ENCODE peak calls at places on chromosomes 13 and 19, in seven cellular contexts. W, J, U, Q, S, Z and N are unnamed samples.

GRCh38 chr13:48626077-48626449 is 27.7 kb upstream of the CYSLTR2 start:
- DNase-seq in J (no peak), Q (peak; percentile 80), Z (no peak), W (no peak), S (peak; percentile 62), U (no peak), N (peak; percentile 62)

GRCh38 chr19:40799558-40800338 is 757 bp downstream of the EGLN2 start:
- DNase-seq in Q (no peak), W (peak; percentile 73), U (peak; percentile 60), Z (no peak), J (peak; percentile 90), S (no peak), N (no peak)

GRCh38 chr13:73767191-73767741 is 366.9 kb downstream of the KLF12 start:
- DNase-seq in J (no peak), Q (peak; percentile 27), Z (no peak), S (peak; percentile 74), U (no peak), W (no peak), N (no peak)

GRCh38 chr19:45352914-45353796 is 12.6 kb downstream of the KLC3 start:
- DNase-seq in W (no peak), U (no peak), S (no peak), Z (no peak), Q (no peak), J (no peak), N (no peak)

GRCh38 chr13:110872034-110872767 is 42.7 kb downstream of the ANKRD10 start:
- DNase-seq in J (no peak), Z (no peak), U (no peak), W (no peak), Q (no peak), S (no peak), N (no peak)

GRCh38 chr13:20525144-20525600 is 485 bp downstream of the CRYL1 start:
- DNase-seq in Z (peak; percentile 39), Q (no peak), W (peak; percentile 71), J (peak; percentile 88), S (peak; percentile 15), U (peak; percentile 34), N (peak; percentile 52)

GRCh38 chr13:91889641-91890040 is 491.2 kb downstream of the GPC5 start:
- DNase-seq in J (no peak), Z (no peak), W (no peak), Q (no peak), U (no peak), S (no peak), N (no peak)

GRCh38 chr13:40206241-40207109 is 460.0 kb downstream of the FOXO1 start:
- DNase-seq in W (no peak), S (peak; percentile 47), Z (no peak), U (no peak), Q (peak; percentile 80), J (no peak), N (no peak)

GRCh38 chr19:49057636-49058234 is at the start of gene CGB7:
- DNase-seq in U (peak; percentile 76), Q (peak; percentile 35), W (peak; percentile 85), J (peak; percentile 89), S (peak; percentile 33), Z (no peak), N (peak; percentile 62)

GRCh38 chr13:45482571-45483173 is 17.9 kb downstream of the COG3 start:
- DNase-seq in J (no peak), U (no peak), Z (no peak), S (peak; percentile 47), W (no peak), Q (peak; percentile 24), N (no peak)

GRCh38 chr19:4189641-4190040 is 7.2 kb downstream of the ANKRD24 start:
- DNase-seq in U (no peak), W (no peak), S (no peak), Q (no peak), J (no peak), Z (no peak), N (no peak)

GRCh38 chr19:15199652-15200574 is 882 bp downstream of the NOTCH3 start:
- DNase-seq in J (peak; percentile 79), Q (no peak), W (peak; percentile 73), S (no peak), Z (peak; percentile 47), U (no peak), N (peak; percentile 31)

GRCh38 chr13:47858678-47859050 is 142.4 kb downstream of the SUCLA2 start:
- DNase-seq in S (peak; percentile 42), U (no peak), Z (peak; percentile 22), J (no peak), Q (peak; percentile 69), W (no peak), N (peak; percentile 29)

GRCh38 chr19:49200238-49200862 is 42.8 kb downstream of the TRPM4 start:
- DNase-seq in W (no peak), J (no peak), U (no peak), S (no peak), Z (peak; percentile 20), Q (no peak), N (no peak)

GRCh38 chr13:51811046-51811445 is 7.1 kb upstream of the DHRS12 start:
- DNase-seq in S (no peak), U (no peak), Q (no peak), Z (no peak), J (no peak), W (no peak), N (no peak)

GRCh38 chr13:106507560-106508274 is 27.7 kb downstream of the EFNB2 start:
- DNase-seq in Q (peak; percentile 99), J (no peak), W (no peak), U (no peak), Z (no peak), S (peak; percentile 98), N (peak; percentile 60)

GRCh38 chr19:30281903-30282302 is 90.3 kb upstream of the ZNF536 start:
- DNase-seq in S (no peak), W (no peak), J (no peak), Q (no peak), Z (no peak), U (no peak), N (no peak)

GRCh38 chr19:2888739-2889224 is 11.9 kb upstream of the ZNF57 start:
- DNase-seq in J (peak; percentile 80), W (no peak), Q (no peak), S (no peak), Z (no peak), U (peak; percentile 58), N (peak; percentile 98)

GRCh38 chr13:103066079-103066880 is at the start of gene SLC10A2:
- DNase-seq in J (no peak), Z (no peak), W (no peak), Q (no peak), U (no peak), S (no peak), N (no peak)

DNA sequence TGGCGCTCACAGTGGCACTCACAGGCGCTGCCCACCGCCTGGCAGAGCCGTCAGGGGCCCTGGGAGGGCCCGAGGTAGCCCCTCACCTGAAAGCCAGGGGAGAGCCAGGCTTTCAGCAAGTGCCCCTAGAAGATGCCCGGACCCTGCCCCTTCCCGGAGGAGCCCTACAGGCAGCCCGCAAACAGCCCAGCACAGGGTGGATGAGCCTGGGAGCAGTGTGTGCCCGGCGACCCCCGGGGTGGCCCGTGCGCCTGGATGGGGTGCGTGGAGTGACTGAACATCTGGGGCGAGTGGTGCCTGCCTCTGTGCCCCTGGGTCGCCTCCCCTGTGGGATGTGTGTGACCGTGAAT is 1.4 kb downstream of the CRLF1 start:
- DNase-seq in S (no peak), U (no peak), W (no peak), Z (no peak), J (no peak), Q (no peak), N (no peak)
- H3K4me3 ChIP-seq in S (no peak overlapping the region), U (peak overlapping the region; percentile 50), W (no peak overlapping the region), Z (no peak overlapping the region), J (no peak overlapping the region), Q (no peak overlapping the region), N (no peak overlapping the region)

GRCh38 chr19:36392916-36393673 is 14.1 kb upstream of the ZFP14 start:
- DNase-seq in Z (no peak), S (no peak), W (no peak), Q (no peak), U (no peak), J (no peak), N (peak; percentile 72)
- H3K9me3 ChIP-seq in Z (peaks cover 28% of the 10 kb centered on the region), S (peaks cover 10% of the 10 kb centered on the region), W (peaks cover 16% of the 10 kb centered on the region), Q (peaks cover 43% of the 10 kb centered on the region), U (peaks cover 95% of the 10 kb centered on the region), J (peaks cover 18% of the 10 kb centered on the region), N (peaks cover 17% of the 10 kb centered on the region)

GRCh38 chr19:342801-343421 is 1.7 kb downstream of the MIER2 start:
- DNase-seq in S (peak; percentile 69), W (no peak), J (peak; percentile 55), Z (no peak), U (peak; percentile 73), Q (peak; percentile 95), N (no peak)
- H3K4me3 ChIP-seq in S (peak overlapping the region; percentile 77), W (peak overlapping the region; percentile 70), J (peak overlapping the region; percentile 80), Z (no peak overlapping the region), U (peak overlapping the region; percentile 74), Q (peak overlapping the region; percentile 78), N (no peak overlapping the region)

GRCh38 chr19:12098040-12098439 is 33.5 kb downstream of the ZNF844 start:
- DNase-seq in J (no peak), S (no peak), U (no peak), Z (no peak), W (no peak), Q (no peak), N (no peak)
- H3K9me3 ChIP-seq in J (no peaks in the 10 kb centered on the region), S (no peaks in the 10 kb centered on the region), U (peaks cover 11% of the 10 kb centered on the region), Z (no peaks in the 10 kb centered on the region), W (no peaks in the 10 kb centered on the region), Q (peaks cover 3% of the 10 kb centered on the region), N (no peaks in the 10 kb centered on the region)

GRCh38 chr19:6494438-6495036 is 7.6 kb downstream of the TUBB4A start:
- DNase-seq in Z (no peak), Q (no peak), W (no peak), U (no peak), J (no peak), S (no peak), N (no peak)

GRCh38 chr19:6484831-6485230 is 3.2 kb upstream of the DENND1C start:
- DNase-seq in U (no peak), S (no peak), Q (no peak), W (no peak), J (no peak), Z (no peak), N (peak; percentile 56)

GRCh38 chr19:6490134-6490533 is 8.5 kb upstream of the DENND1C start:
- DNase-seq in U (no peak), J (no peak), Q (no peak), W (no peak), S (no peak), Z (no peak), N (no peak)

GRCh38 chr19:6491802-6492592 is 10.1 kb downstream of the TUBB4A start:
- DNase-seq in W (no peak), S (no peak), Z (no peak), Q (no peak), J (no peak), U (no peak), N (no peak)

DNA sequence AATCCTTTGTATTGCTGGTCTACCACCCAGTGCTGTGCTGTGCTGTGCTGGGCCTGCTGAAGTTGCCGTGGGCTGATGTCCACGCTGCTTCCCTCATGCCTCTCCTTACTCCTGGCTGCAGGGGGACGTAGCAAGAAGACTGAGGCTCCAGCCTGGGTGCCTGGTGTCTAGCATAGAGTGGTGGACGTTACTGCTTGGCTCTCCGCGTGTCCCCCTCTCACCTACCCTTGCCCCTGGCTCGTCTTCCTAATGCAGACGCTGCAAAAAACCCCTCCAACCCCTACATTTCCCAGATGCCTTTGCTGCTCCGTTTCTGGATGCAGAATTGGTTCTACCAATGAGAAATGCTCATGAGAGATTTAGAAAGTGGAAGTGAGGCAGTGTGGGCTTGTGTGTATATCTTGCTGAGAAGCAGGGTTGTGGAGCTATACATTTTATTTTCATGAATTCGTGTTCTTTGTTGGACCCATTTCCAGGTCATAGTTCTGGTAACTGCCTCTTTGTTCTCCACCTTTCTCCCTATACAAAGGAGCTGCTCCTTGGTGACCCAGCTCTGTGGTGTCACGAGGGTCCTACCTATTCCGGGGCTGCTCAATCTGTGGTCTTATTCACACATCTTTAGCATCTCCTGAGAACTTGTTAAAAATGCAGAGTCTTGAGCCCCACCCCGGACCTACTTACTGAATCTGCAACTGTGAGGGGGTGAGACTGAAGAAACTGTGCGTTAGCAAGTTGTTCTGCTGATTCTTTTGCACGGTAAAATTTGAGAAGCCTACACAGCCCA is 7.9 kb upstream of the DENND1C start:
- DNase-seq in S (no peak), U (no peak), Q (no peak), J (no peak), W (no peak), Z (no peak), N (no peak)
- H3K4me3 ChIP-seq in S (no peak overlapping the region), U (no peak overlapping the region), Q (no peak overlapping the region), J (no peak overlapping the region), W (no peak overlapping the region), Z (no peak overlapping the region), N (no peak overlapping the region)